ENCODE peak calls at places on chromosome X, in ten cellular contexts. P is K562, Y is Peyer's patch, W is A549, L is endothelial cell of umbilical vein, H is adrenal gland, X is stomach, C is heart left ventricle, K is uterus, I is right lobe of liver. D is an unnamed sample. For H3K4me1, the result is how much of the 10 kb centered on the place peaks cover.

GRCh38 chrX:77918568-77918967 is 8.1 kb downstream of the ATP7A start:
- DNase-seq in I (no peak), H (no peak), Y (no peak), K (no peak), X (no peak), C (no peak), W (no peak), L (no peak), P (no peak), D (no peak)

GRCh38 chrX:74535633-74536141 is 78.7 kb downstream of the RLIM start:
- DNase-seq in I (peak), C (peak), L (peak), W (no peak), X (peak), P (peak), K (peak), H (peak), Y (peak), D (peak)

GRCh38 chrX:56782791-56783449 is 53.9 kb downstream of the NBDY start:
- DNase-seq in K (no peak), W (no peak), H (no peak), Y (no peak), C (no peak), X (no peak), P (no peak), I (peak), L (no peak), D (peak)

GRCh38 chrX:48972214-48973164 is 845 bp upstream of the KCND1 start:
- DNase-seq in K (peak), X (peak), P (peak), Y (no peak), C (no peak), L (peak), H (peak), W (peak), I (no peak), D (no peak)

GRCh38 chrX:103793541-103793932 is 16.9 kb downstream of the PLP1 start:
- DNase-seq in Y (no peak), P (no peak), C (no peak), L (no peak), I (no peak), X (no peak), W (no peak), H (no peak), K (no peak), D (no peak)

GRCh38 chrX:45712067-45712466 is 511.4 kb upstream of the DIPK2B start:
- DNase-seq in K (no peak), H (no peak), C (no peak), W (no peak), X (no peak), Y (no peak), L (no peak), P (no peak), I (no peak), D (no peak)

GRCh38 chrX:37644381-37645305 is 40.9 kb upstream of the XK start:
- DNase-seq in L (no peak), P (no peak), W (no peak), Y (no peak), C (no peak), I (no peak), H (no peak), K (no peak), X (no peak), D (no peak)

GRCh38 chrX:11886745-11887144 is 128.7 kb downstream of the MSL3 start:
- DNase-seq in H (no peak), I (no peak), Y (no peak), L (peak), X (no peak), C (no peak), W (no peak), P (no peak), K (no peak), D (no peak)

GRCh38 chrX:150454083-150454482 is 91.0 kb downstream of the MAMLD1 start:
- DNase-seq in P (no peak), Y (no peak), L (peak), H (no peak), C (no peak), X (no peak), W (no peak), K (no peak), I (no peak), D (no peak)

GRCh38 chrX:39011454-39012204 is 210.4 kb downstream of the MID1IP1 start:
- DNase-seq in W (no peak), L (peak), H (no peak), Y (peak), I (no peak), K (no peak), C (no peak), P (no peak), X (peak), D (no peak)

GRCh38 chrX:47645530-47645929 is 4.8 kb downstream of the ELK1 start:
- DNase-seq in Y (no peak), X (no peak), K (no peak), C (no peak), H (no peak), I (no peak), W (no peak), P (no peak), L (no peak), D (no peak)

GRCh38 chrX:49656554-49656953 is 39.2 kb downstream of the PAGE1 start:
- DNase-seq in X (no peak), L (no peak), K (no peak), P (no peak), W (no peak), C (no peak), I (no peak), Y (no peak), H (no peak), D (no peak)

GRCh38 chrX:9948406-9948805 is 18.8 kb upstream of the CLDN34 start:
- DNase-seq in C (no peak), Y (no peak), I (no peak), L (no peak), P (no peak), W (no peak), X (no peak), K (no peak), H (no peak), D (no peak)

GRCh38 chrX:138775501-138775900 is 64.0 kb upstream of the FGF13 start:
- DNase-seq in X (no peak), I (no peak), P (peak), K (no peak), L (peak), W (peak), H (no peak), Y (no peak), C (no peak), D (no peak)

GRCh38 chrX:13762015-13762414 is 27.5 kb downstream of the OFD1 start:
- DNase-seq in P (no peak), H (no peak), I (no peak), Y (no peak), L (no peak), X (no peak), K (no peak), C (no peak), W (no peak), D (no peak)

GRCh38 chrX:139008185-139008584 is 296.7 kb upstream of the FGF13 start:
- DNase-seq in L (no peak), C (no peak), Y (no peak), X (no peak), I (no peak), K (no peak), H (no peak), P (peak), W (no peak), D (no peak)

GRCh38 chrX:82677281-82677680 is 830.8 kb upstream of the POU3F4 start:
- DNase-seq in I (no peak), P (no peak), L (no peak), Y (no peak), X (no peak), W (no peak), C (no peak), K (no peak), H (no peak), D (no peak)

GRCh38 chrX:132023896-132024386 is 839 bp downstream of the STK26 start:
- DNase-seq in P (peak), Y (no peak), H (no peak), K (peak), X (no peak), C (no peak), L (peak), I (peak), W (peak), D (no peak)

GRCh38 chrX:53445977-53446376 is 11.8 kb upstream of the HSD17B10 start:
- DNase-seq in Y (peak), K (no peak), L (peak), H (peak), W (peak), I (peak), X (peak), C (no peak), P (peak), D (no peak)

GRCh38 chrX:131617182-131617581 is 73.3 kb downstream of the OR13H1 start:
- DNase-seq in I (no peak), H (no peak), C (no peak), X (no peak), K (no peak), Y (no peak), P (no peak), W (no peak), L (no peak), D (no peak)

GRCh38 chrX:112731793-112732192 is 52.1 kb upstream of the LHFPL1 start:
- DNase-seq in W (no peak), L (no peak), Y (no peak), K (no peak), C (no peak), P (no peak), I (no peak), X (no peak), H (no peak), D (no peak)

GRCh38 chrX:103538728-103539127 is 19.4 kb upstream of the RAB40A start:
- DNase-seq in L (no peak), I (no peak), Y (no peak), C (no peak), K (no peak), P (no peak), W (no peak), H (no peak), X (no peak), D (no peak)

GRCh38 chrX:37746268-37746931 is 33.5 kb upstream of the CYBB start:
- DNase-seq in L (no peak), P (no peak), W (no peak), H (no peak), Y (no peak), I (no peak), X (no peak), K (no peak), C (no peak), D (no peak)

GRCh38 chrX:20059467-20060128 is 57.1 kb downstream of the MAP7D2 start:
- DNase-seq in P (no peak), L (no peak), X (no peak), K (no peak), H (no peak), C (no peak), W (no peak), Y (no peak), I (no peak), D (no peak)

GRCh38 chrX:64570204-64570603 is 175.0 kb upstream of the MTMR8 start:
- DNase-seq in P (no peak), K (no peak), I (no peak), W (no peak), C (no peak), H (no peak), Y (no peak), X (no peak), L (no peak), D (no peak)

GRCh38 chrX:69597399-69597798 is 18.5 kb upstream of the EDA start:
- DNase-seq in K (no peak), C (no peak), W (no peak), P (no peak), Y (no peak), X (no peak), H (no peak), L (no peak), I (no peak), D (no peak)

GRCh38 chrX:21509912-21510311 is 135.7 kb downstream of the CNKSR2 start:
- DNase-seq in I (no peak), H (no peak), W (no peak), P (no peak), C (no peak), Y (no peak), L (peak), K (no peak), X (no peak), D (no peak)

GRCh38 chrX:1449581-1450149 is 3.0 kb downstream of the ASMTL start:
- DNase-seq in K (no peak), X (no peak), P (no peak), W (no peak), I (no peak), L (no peak), H (peak), Y (no peak), C (no peak), D (no peak)

GRCh38 chrX:21812628-21813027 is 26.8 kb upstream of the MBTPS2 start:
- DNase-seq in P (no peak), Y (no peak), W (no peak), L (no peak), K (no peak), C (no peak), H (no peak), I (no peak), X (no peak), D (no peak)

GRCh38 chrX:121802881-121803412 is 755.5 kb downstream of the GLUD2 start:
- DNase-seq in W (no peak), I (no peak), H (no peak), Y (no peak), P (no peak), C (no peak), K (no peak), X (no peak), L (no peak), D (no peak)

GRCh38 chrX:1411331-1411730 is 19.4 kb upstream of the SLC25A6 start:
- DNase-seq in P (no peak), K (no peak), X (no peak), H (no peak), C (no peak), Y (peak), W (no peak), L (no peak), I (no peak), D (peak)

GRCh38 chrX:69128573-69128972 is 36.7 kb downstream of the PJA1 start:
- DNase-seq in X (peak), W (no peak), Y (no peak), K (peak), H (no peak), C (no peak), L (no peak), I (no peak), P (no peak), D (no peak)

GRCh38 chrX:63561425-63561824 is 210.3 kb upstream of the SPIN4 start:
- DNase-seq in C (no peak), W (no peak), Y (no peak), P (peak), X (no peak), H (no peak), K (no peak), L (peak), I (no peak), D (no peak)

GRCh38 chrX:132748909-132749308 is 209.5 kb downstream of the HS6ST2 start:
- DNase-seq in C (no peak), K (no peak), I (no peak), L (no peak), P (no peak), W (no peak), X (no peak), H (no peak), Y (no peak), D (no peak)

GRCh38 chrX:38233891-38234807 is 13.5 kb upstream of the SRPX start:
- DNase-seq in K (peak), H (no peak), I (no peak), P (no peak), X (no peak), W (no peak), Y (no peak), L (peak), C (peak), D (peak)

GRCh38 chrX:36199926-36200325 is 280.4 kb downstream of the CFAP47 start:
- DNase-seq in Y (no peak), C (no peak), W (no peak), P (no peak), L (no peak), K (no peak), H (no peak), X (no peak), I (no peak), D (no peak)

GRCh38 chrX:54357414-54358377 is at the start of gene WNK3:
- DNase-seq in I (peak), K (peak), Y (peak), H (peak), L (peak), W (peak), P (no peak), X (peak), C (peak), D (peak)

GRCh38 chrX:107678957-107679740 is 50.8 kb downstream of the PRPS1 start:
- DNase-seq in K (peak), X (peak), W (no peak), P (peak), I (no peak), L (no peak), C (peak), Y (peak), H (no peak), D (peak)

GRCh38 chrX:152932144-152932543 is 34.3 kb downstream of the ZNF185 start:
- DNase-seq in K (no peak), H (no peak), W (no peak), Y (no peak), L (no peak), P (no peak), X (no peak), C (no peak), I (no peak), D (peak)
- H3K4me1 ChIP-seq in K (under half), H (under half), W (under half), Y (under half), L (under half), P (under half), X (under half), C (under half), I (under half), D (under half)

GRCh38 chrX:85244411-85245210 is 820 bp downstream of the ZNF711 start:
- DNase-seq in X (no peak), C (no peak), H (peak), I (peak), L (peak), K (no peak), Y (no peak), P (peak), W (peak), D (no peak)

GRCh38 chrX:85243155-85243554 is 424 bp downstream of the SATL1 start:
- DNase-seq in H (no peak), C (no peak), L (no peak), X (no peak), I (no peak), P (peak), W (no peak), K (no peak), Y (no peak), D (no peak)

DNA sequence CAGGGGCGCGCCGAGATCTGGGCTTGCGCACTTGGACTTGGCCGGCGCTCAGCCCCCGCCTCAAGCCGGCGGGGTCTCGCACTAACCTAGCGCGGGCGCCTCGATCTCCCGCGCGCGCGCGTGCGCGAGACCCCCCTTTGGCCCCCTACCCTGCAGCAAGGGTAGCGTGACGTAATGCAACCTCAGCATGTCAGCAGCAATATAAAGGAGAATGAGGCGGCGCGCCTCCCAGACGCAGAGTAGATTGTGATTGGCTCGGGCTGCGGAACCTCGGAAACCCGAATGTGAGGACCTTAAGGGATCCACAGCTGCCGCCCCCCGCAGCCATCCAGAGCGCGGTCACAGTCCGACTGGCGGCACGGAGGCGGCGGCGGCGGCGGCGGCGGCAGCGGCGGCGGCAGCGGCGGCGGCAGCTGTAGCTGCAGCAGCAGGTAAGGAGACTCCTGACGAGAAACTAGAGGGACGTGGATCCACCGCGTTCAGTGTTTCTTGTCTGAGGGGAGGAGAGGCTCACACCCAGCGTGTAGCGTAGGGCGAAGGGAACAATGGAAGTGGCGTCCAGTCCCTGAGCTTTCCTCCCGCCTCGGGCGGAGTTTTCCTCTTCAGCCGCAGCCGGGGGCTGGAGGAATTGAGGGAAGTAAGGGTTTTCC is at the start of the genes SATL1 and ZNF711:
- DNase-seq in K (peak), X (peak), I (peak), L (peak), H (peak), P (peak), W (peak), C (peak), Y (peak), D (no peak)
- TF ChIP-seq POLR2A in K (peak), X (no peak), I (no peak), L (no peak), H (peak), P (no peak), W (no peak), C (no peak), Y (no peak), D (no peak)

GRCh38 chrX:17077349-17077748 is 130.9 kb downstream of the REPS2 start:
- DNase-seq in Y (no peak), H (no peak), C (no peak), K (no peak), L (no peak), X (no peak), I (no peak), P (no peak), W (no peak), D (no peak)
- H3K4me1 ChIP-seq in Y (under half), H (under half), C (under half), K (under half), L (under half), X (under half), I (under half), P (under half), W (under half), D (under half)

GRCh38 chrX:81241753-81242152 is 39.9 kb downstream of the SH3BGRL start:
- DNase-seq in W (no peak), X (no peak), H (no peak), P (no peak), L (no peak), Y (no peak), C (no peak), I (no peak), K (no peak), D (no peak)
- TF ChIP-seq POLR2A in W (no peak), X (no peak), H (no peak), P (no peak), L (no peak), Y (no peak), C (no peak), I (no peak), K (no peak), D (no peak)

GRCh38 chrX:3218442-3218841 is 128.0 kb downstream of the MXRA5 start:
- DNase-seq in L (no peak), P (no peak), W (no peak), X (no peak), Y (no peak), K (no peak), I (no peak), C (no peak), H (no peak), D (no peak)

GRCh38 chrX:3219231-3219630 is 127.2 kb downstream of the MXRA5 start:
- DNase-seq in W (no peak), K (no peak), C (no peak), X (no peak), Y (no peak), I (no peak), H (no peak), P (no peak), L (no peak), D (no peak)

GRCh38 chrX:3219667-3220066 is 126.8 kb downstream of the MXRA5 start:
- DNase-seq in L (no peak), H (no peak), K (no peak), I (no peak), Y (no peak), W (no peak), C (no peak), P (no peak), X (no peak), D (no peak)

GRCh38 chrX:3226087-3226486 is 120.4 kb downstream of the MXRA5 start:
- DNase-seq in P (no peak), X (no peak), Y (no peak), W (no peak), C (no peak), K (no peak), H (no peak), L (no peak), I (no peak), D (no peak)

DNA sequence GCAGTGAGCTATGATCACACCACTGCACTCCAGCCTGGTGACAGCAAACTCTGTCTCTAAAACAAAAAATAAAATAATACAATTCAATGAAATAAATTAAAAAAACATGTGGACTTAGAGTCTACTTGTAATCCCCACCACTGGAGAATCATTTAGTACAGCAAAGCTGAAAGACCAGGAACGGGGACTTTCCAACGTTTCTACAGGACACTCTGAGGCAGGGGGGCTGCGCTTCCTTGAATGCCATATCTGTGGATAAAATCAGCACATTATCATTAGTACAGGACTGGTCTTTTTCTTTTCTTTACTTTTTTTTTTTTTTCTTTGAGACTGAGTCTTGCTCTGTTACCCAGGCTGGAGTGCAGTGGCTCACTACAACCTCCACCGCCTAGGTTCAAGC is 124.8 kb downstream of the MXRA5 start:
- DNase-seq in L (no peak), W (no peak), X (no peak), H (no peak), K (no peak), C (no peak), I (no peak), Y (no peak), P (no peak), D (no peak)
- H3K4me1 ChIP-seq in L (under half), W (under half), X (under half), H (under half), K (under half), C (under half), I (under half), Y (under half), P (under half), D (under half)

GRCh38 chrX:130086414-130087207 is 23.7 kb downstream of the ELF4 start:
- DNase-seq in L (no peak), K (no peak), H (no peak), P (no peak), Y (no peak), W (no peak), X (no peak), C (no peak), I (no peak), D (no peak)

GRCh38 chrX:130095249-130095648 is 15.0 kb downstream of the ELF4 start:
- DNase-seq in I (no peak), Y (no peak), C (no peak), L (no peak), W (no peak), P (no peak), H (no peak), X (no peak), K (no peak), D (no peak)

GRCh38 chrX:130093271-130093670 is 17.0 kb downstream of the ELF4 start:
- DNase-seq in P (no peak), K (no peak), X (no peak), Y (no peak), I (no peak), W (no peak), L (no peak), C (no peak), H (no peak), D (no peak)

GRCh38 chrX:130094712-130095111 is 15.6 kb downstream of the ELF4 start:
- DNase-seq in C (no peak), K (no peak), X (no peak), I (no peak), W (no peak), Y (no peak), H (no peak), L (no peak), P (no peak), D (no peak)

GRCh38 chrX:130091976-130092522 is 18.2 kb downstream of the ELF4 start:
- DNase-seq in I (peak), W (no peak), P (peak), C (no peak), X (peak), H (no peak), L (peak), K (no peak), Y (peak), D (no peak)
- TF ChIP-seq POLR2A in I (no peak), W (no peak), P (peak), C (no peak), X (no peak), H (no peak), L (no peak), K (no peak), Y (no peak), D (no peak)